ENCODE peak calls at places on chromosome 11, in five cellular contexts. A is NCI-H1092, S is aorta, U is nephron progenitor cell, G is left kidney. R is an unnamed sample.

GRCh38 chr11:70278994-70279393 is 8.5 kb downstream of the PPFIA1 start:
- DNase-seq in A (no peak), S (no peak), U (no peak), G (no peak), R (no peak)

GRCh38 chr11:77761481-77761880 is 59.0 kb downstream of the RSF1 start:
- DNase-seq in A (no peak), S (no peak), U (no peak), G (no peak), R (no peak)

GRCh38 chr11:9176550-9176949 is 85.2 kb upstream of the SCUBE2 start:
- DNase-seq in A (no peak), S (no peak), U (no peak), G (no peak), R (no peak)

GRCh38 chr11:112844530-112844929 is 116.7 kb upstream of the NCAM1 start:
- DNase-seq in A (no peak), S (no peak), U (no peak), G (no peak), R (no peak)

GRCh38 chr11:86695391-86695790 is 23.0 kb upstream of the ME3 start:
- DNase-seq in A (no peak), S (no peak), U (no peak), G (no peak), R (no peak)

GRCh38 chr11:126268361-126268707 is 361 bp downstream of the SRPRA start:
- DNase-seq in A (no peak), S (no peak), U (peak; percentile 52), G (no peak), R (no peak)

GRCh38 chr11:816433-816779 is 2.3 kb upstream of the PNPLA2 start:
- DNase-seq in A (no peak), S (no peak), U (no peak), G (no peak), R (no peak)

GRCh38 chr11:76663912-76664440 is 6.6 kb downstream of the LRRC32 start:
- DNase-seq in A (no peak), S (no peak), U (no peak), G (no peak), R (no peak)

GRCh38 chr11:6667733-6668374 is 12.2 kb upstream of the DCHS1 start:
- DNase-seq in A (no peak), S (no peak), U (no peak), G (peak; percentile 36), R (no peak)

GRCh38 chr11:125980421-125980820 is 34.6 kb downstream of the VSIG10L2 start:
- DNase-seq in A (no peak), S (no peak), U (no peak), G (no peak), R (no peak)

GRCh38 chr11:65078151-65078550 is 5.7 kb downstream of the CDCA5 start:
- DNase-seq in A (peak; percentile 9), S (no peak), U (peak; percentile 66), G (peak; percentile 56), R (no peak)

GRCh38 chr11:20597924-20598484 is 1.4 kb upstream of the SLC6A5 start:
- DNase-seq in A (no peak), S (no peak), U (no peak), G (no peak), R (no peak)

GRCh38 chr11:128776434-128777284 is 82.8 kb downstream of the FLI1 start:
- DNase-seq in A (no peak), S (peak; percentile 58), U (peak; percentile 78), G (peak; percentile 86), R (no peak)